ENCODE peak calls at places on chromosomes 2 and 18, in ten cellular contexts. W is C1 segment of cervical spinal cord, H is heart right ventricle, Y is GOT3, J is NCI-H1105, X is choroid plexus epithelial cell, K is astrocyte, V is upper lobe of left lung, L is left ventricle myocardium inferior, B is WTC11. E is an unnamed sample.

GRCh38 chr2:30641765-30642341 is 165.4 kb downstream of the CAPN13 start:
- DNase-seq in W (no peak), H (no peak), Y (no peak), J (peak), X (no peak), K (no peak), V (no peak), L (no peak), B (no peak), E (no peak)

GRCh38 chr2:85702172-85702571 is 8.0 kb downstream of the GNLY start:
- DNase-seq in W (no peak), H (no peak), Y (no peak), J (no peak), X (peak), K (peak), V (no peak), L (no peak), B (no peak), E (no peak)

GRCh38 chr18:48455555-48456478 is 46.6 kb upstream of the ZBTB7C start:
- DNase-seq in W (no peak), H (no peak), Y (no peak), J (no peak), X (peak), K (peak), V (no peak), L (no peak), B (no peak), E (no peak)

GRCh38 chr2:10028988-10029874 is 14.1 kb upstream of the KLF11 start:
- DNase-seq in W (no peak), H (peak), Y (no peak), J (no peak), X (peak), K (no peak), V (peak), L (peak), B (peak), E (no peak)

GRCh38 chr2:174914894-174915760 is 90.1 kb downstream of the CHN1 start:
- DNase-seq in W (no peak), H (peak), Y (no peak), J (peak), X (peak), K (no peak), V (no peak), L (peak), B (no peak), E (no peak)

GRCh38 chr2:110678457-110679336 is 834 bp upstream of the BUB1 start:
- DNase-seq in W (peak), H (peak), Y (no peak), J (no peak), X (peak), K (peak), V (no peak), L (no peak), B (no peak), E (no peak)

GRCh38 chr2:240596080-240596460 is 9.5 kb downstream of the CAPN10 start:
- DNase-seq in W (no peak), H (no peak), Y (no peak), J (no peak), X (no peak), K (no peak), V (peak), L (peak), B (peak), E (peak)

GRCh38 chr2:71892132-71892730 is 255.4 kb downstream of the CYP26B1 start:
- DNase-seq in W (no peak), H (no peak), Y (no peak), J (no peak), X (no peak), K (no peak), V (no peak), L (no peak), B (no peak), E (peak)

GRCh38 chr2:214593723-214594122 is 182.9 kb downstream of the VWC2L start:
- DNase-seq in W (no peak), H (no peak), Y (no peak), J (no peak), X (peak), K (peak), V (no peak), L (no peak), B (peak), E (no peak)

GRCh38 chr2:241739651-241740050 is 5.2 kb downstream of the D2HGDH start:
- DNase-seq in W (no peak), H (no peak), Y (peak), J (no peak), X (peak), K (peak), V (no peak), L (no peak), B (no peak), E (no peak)

GRCh38 chr2:151408788-151409600 is 708 bp upstream of the RIF1 start:
- DNase-seq in W (no peak), H (no peak), Y (no peak), J (no peak), X (no peak), K (no peak), V (no peak), L (no peak), B (peak), E (no peak)

GRCh38 chr2:6896930-6897759 is 19.6 kb downstream of the RSAD2 start:
- DNase-seq in W (no peak), H (no peak), Y (no peak), J (peak), X (peak), K (peak), V (no peak), L (no peak), B (no peak), E (no peak)

GRCh38 chr18:21955757-21956652 is 213.4 kb upstream of the GATA6 start:
- DNase-seq in W (peak), H (peak), Y (peak), J (peak), X (peak), K (peak), V (no peak), L (peak), B (peak), E (peak)

E was measured in suprapubic skin.